ENCODE peak calls at places on chromosomes 5 and 9, in nine cellular contexts. U is GM23338, Y is neural progenitor cell, L is tibial artery, Q is breast epithelium, M is cardiac muscle cell, I is GM13977, T is astrocyte of the spinal cord, X is Calu3. G is an unnamed sample.

GRCh38 chr9:90854637-90855036 is 53.0 kb downstream of the SYK start:
- DNase-seq in U (no peak), Y (no peak), L (no peak), Q (no peak), M (no peak), I (no peak), T (no peak), X (no peak), G (no peak)

GRCh38 chr5:135231289-135231688 is 167.7 kb downstream of the MACROH2A1 start:
- DNase-seq in U (no peak), Y (no peak), L (no peak), Q (no peak), M (no peak), I (no peak), T (no peak), X (no peak), G (no peak)

GRCh38 chr9:106933470-106933869 is 70.5 kb downstream of the ZNF462 start:
- DNase-seq in U (no peak), Y (no peak), L (no peak), Q (no peak), M (no peak), I (no peak), T (no peak), X (no peak), G (no peak)

GRCh38 chr9:137731947-137732813 is 113.4 kb downstream of the EHMT1 start:
- DNase-seq in U (peak), Y (no peak), L (no peak), Q (no peak), M (no peak), I (no peak), T (no peak), X (no peak), G (no peak)

GRCh38 chr5:96807099-96807654 is 568 bp downstream of the ERAP1 start:
- DNase-seq in U (peak), Y (peak), L (peak), Q (peak), M (peak), I (peak), T (peak), X (peak), G (peak)

GRCh38 chr5:141657937-141658545 is 6.8 kb upstream of the FCHSD1 start:
- DNase-seq in U (no peak), Y (no peak), L (no peak), Q (no peak), M (no peak), I (peak), T (peak), X (no peak), G (no peak)

GRCh38 chr9:93613791-93614190 is 37.4 kb downstream of the PHF2 start:
- DNase-seq in U (no peak), Y (no peak), L (no peak), Q (no peak), M (no peak), I (no peak), T (no peak), X (no peak), G (no peak)

GRCh38 chr9:108442604-108443277 is 413.0 kb downstream of the ACTL7B start:
- DNase-seq in U (no peak), Y (no peak), L (no peak), Q (no peak), M (no peak), I (no peak), T (no peak), X (no peak), G (no peak)

GRCh38 chr9:92668746-92669526 is 995 bp downstream of the IPPK start:
- DNase-seq in U (peak), Y (peak), L (no peak), Q (peak), M (peak), I (peak), T (peak), X (peak), G (peak)

GRCh38 chr9:92467041-92467440 is 15.3 kb downstream of the ASPN start:
- DNase-seq in U (no peak), Y (no peak), L (no peak), Q (no peak), M (no peak), I (no peak), T (no peak), X (no peak), G (no peak)

GRCh38 chr5:111774525-111774924 is 17.5 kb upstream of the NREP start:
- DNase-seq in U (peak), Y (peak), L (peak), Q (peak), M (peak), I (no peak), T (peak), X (peak), G (no peak)

GRCh38 chr5:1202026-1202797 is 817 bp downstream of the SLC6A19 start:
- DNase-seq in U (no peak), Y (no peak), L (no peak), Q (no peak), M (no peak), I (no peak), T (no peak), X (no peak), G (no peak)
- TF ChIP-seq CTCF in U (no peak), Y (no peak), L (no peak), Q (no peak), M (no peak), I (no peak), T (no peak), X (no peak), G (no peak)

DNA sequence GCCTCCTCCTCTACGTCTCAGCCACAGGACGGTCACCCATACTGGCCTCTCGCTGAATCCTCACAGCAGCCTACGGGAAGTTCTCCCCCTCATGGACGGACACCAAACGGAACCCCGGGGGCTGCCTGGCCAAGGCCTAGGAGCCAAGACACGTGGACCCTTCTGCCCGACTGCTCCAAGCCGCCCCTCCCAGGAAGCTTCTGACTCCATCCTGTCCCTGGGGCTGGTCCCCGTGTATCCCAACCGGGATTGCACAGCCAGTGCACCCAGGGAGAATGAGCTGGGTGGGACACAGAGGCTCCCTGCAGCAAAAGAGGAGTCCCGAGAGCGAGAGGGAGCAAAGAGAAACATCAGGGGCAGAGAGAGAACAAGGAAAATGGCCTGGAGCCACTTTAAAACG is 3.2 kb downstream of the FAM78A start:
- DNase-seq in U (no peak), Y (no peak), L (no peak), Q (no peak), M (no peak), I (no peak), T (no peak), X (no peak), G (no peak)
- TF ChIP-seq CTCF in U (no peak), Y (no peak), L (no peak), Q (no peak), M (no peak), I (no peak), T (no peak), X (no peak), G (no peak)

DNA sequence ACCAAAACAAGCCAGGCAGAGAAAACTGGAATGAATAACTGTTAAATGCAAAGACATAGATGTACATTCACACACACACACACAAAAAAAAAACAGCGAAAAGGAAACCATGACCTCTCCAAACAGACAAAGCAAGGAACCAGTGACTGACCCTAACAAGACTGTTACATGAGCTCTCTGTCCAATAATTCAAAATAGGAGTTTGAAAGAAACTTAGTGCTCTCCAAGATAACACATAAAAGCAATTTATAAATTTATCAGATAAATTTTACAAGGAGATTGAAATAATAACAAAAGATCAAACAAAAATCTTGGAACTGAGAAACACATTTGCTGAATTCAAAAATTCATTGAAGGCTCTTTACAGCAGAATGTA is 423.5 kb upstream of the RGMB start:
- DNase-seq in U (no peak), Y (no peak), L (no peak), Q (no peak), M (no peak), I (no peak), T (no peak), X (no peak), G (no peak)
- TF ChIP-seq CTCF in U (no peak), Y (no peak), L (no peak), Q (no peak), M (no peak), I (no peak), T (no peak), X (no peak), G (no peak)

GRCh38 chr5:93057311-93057710 is 523.7 kb downstream of the NR2F1-AS1 start:
- DNase-seq in U (peak), Y (no peak), L (no peak), Q (no peak), M (no peak), I (no peak), T (no peak), X (no peak), G (no peak)

GRCh38 chr5:93058309-93058708 is 522.7 kb downstream of the NR2F1-AS1 start:
- DNase-seq in U (no peak), Y (no peak), L (no peak), Q (no peak), M (no peak), I (no peak), T (peak), X (no peak), G (no peak)

GRCh38 chr5:93062548-93062947 is 518.5 kb downstream of the NR2F1-AS1 start:
- DNase-seq in U (peak), Y (no peak), L (no peak), Q (no peak), M (peak), I (no peak), T (no peak), X (no peak), G (no peak)
- TF ChIP-seq CTCF in U (peak), Y (peak), L (no peak), Q (no peak), M (no peak), I (peak), T (peak), X (peak), G (no peak)

DNA sequence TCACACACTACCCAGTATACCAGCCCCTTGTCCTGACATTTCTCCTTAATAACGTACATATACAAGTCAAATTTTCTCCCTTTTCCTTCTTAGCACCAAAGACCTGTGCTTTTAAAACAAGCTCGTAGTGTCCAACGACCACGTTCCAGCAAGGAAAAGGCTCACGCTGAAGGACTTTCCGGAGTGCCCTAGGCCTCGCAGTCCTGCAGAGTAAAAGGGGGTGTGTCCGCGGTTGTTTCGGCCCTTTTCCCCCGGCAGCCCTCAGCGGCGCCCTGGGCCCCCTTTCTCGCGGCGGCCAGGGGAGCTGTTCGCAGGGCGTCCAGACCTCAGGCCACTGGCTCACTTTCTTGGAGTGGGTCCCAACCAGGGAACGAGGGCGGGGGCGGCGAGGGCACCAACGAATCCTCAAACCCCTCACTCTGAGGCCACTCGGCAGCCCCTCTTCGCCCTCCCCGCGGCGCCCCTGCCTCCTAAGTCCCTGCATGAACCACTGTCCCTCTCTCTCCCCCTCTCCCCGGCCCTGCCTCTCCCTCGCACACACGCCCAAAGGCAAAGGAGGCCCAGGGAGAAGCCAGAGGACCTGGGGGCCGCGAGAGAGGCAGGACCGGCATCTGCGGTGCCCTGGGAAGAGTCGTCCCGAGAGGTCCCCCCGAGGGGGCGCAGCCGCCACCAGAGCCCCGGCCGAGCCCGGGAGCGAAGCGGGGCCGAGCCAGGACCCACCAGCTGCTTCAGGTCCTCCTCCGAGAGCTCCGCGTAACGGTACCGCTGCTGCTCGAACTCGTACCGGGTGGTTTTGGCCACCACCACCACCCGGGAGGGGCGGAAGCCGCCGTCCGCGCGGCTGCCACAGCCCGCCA is 718 bp downstream of the NADK2 start:
- DNase-seq in U (peak), Y (peak), L (peak), Q (peak), M (peak), I (peak), T (peak), X (peak), G (peak)
- TF ChIP-seq CTCF in U (no peak), Y (no peak), L (no peak), Q (no peak), M (peak), I (no peak), T (peak), X (no peak), G (no peak)

GRCh38 chr5:82381591-82381990 is 103.4 kb upstream of the RPS23 start:
- DNase-seq in U (no peak), Y (no peak), L (no peak), Q (no peak), M (no peak), I (no peak), T (no peak), X (no peak), G (no peak)
- TF ChIP-seq CTCF in U (no peak), Y (no peak), L (no peak), Q (no peak), M (no peak), I (no peak), T (no peak), X (no peak), G (no peak)

GRCh38 chr9:127199001-127199791 is 65.4 kb upstream of the GARNL3 start:
- DNase-seq in U (peak), Y (peak), L (peak), Q (peak), M (peak), I (peak), T (peak), X (peak), G (peak)
- TF ChIP-seq CTCF in U (peak), Y (peak), L (peak), Q (peak), M (peak), I (peak), T (peak), X (peak), G (peak)

DNA sequence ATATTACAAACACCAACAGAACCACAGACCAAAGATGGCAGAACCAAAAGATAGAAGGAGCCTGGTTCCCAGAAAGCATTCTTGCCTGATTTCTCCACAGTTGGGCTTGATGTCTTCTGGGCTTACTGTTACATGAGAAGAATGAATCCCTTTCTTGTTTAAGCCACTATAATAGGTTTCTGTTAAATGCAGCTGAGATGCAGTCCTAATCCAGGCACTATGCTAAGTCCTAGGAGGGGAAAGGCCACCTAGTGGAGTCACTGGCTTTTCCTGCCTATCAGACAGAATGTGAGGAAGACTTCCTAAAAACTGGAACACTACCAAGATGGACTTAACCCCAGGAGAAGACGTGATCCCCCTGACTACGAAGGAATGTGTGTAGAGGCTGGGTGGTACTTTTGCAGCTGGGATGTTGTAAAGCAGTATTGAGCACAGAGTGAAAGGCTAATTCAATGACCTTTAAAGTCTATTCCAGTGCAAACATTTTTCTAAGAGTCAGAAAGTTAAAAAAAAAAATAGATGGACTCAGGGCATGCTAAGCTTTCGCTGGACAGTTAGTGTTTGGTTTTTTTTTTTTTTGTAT is 34.3 kb upstream of the FSD1L start:
- DNase-seq in U (peak), Y (peak), L (no peak), Q (no peak), M (peak), I (no peak), T (peak), X (peak), G (no peak)
- TF ChIP-seq CTCF in U (peak), Y (peak), L (peak), Q (no peak), M (peak), I (peak), T (peak), X (no peak), G (no peak)

GRCh38 chr9:117046666-117047327 is 359.7 kb downstream of the TRIM32 start:
- DNase-seq in U (peak), Y (no peak), L (no peak), Q (no peak), M (no peak), I (peak), T (no peak), X (no peak), G (no peak)
- TF ChIP-seq CTCF in U (peak), Y (peak), L (no peak), Q (no peak), M (peak), I (peak), T (no peak), X (no peak), G (peak)

GRCh38 chr9:95385521-95385920 is 68.0 kb upstream of the FANCC start:
- DNase-seq in U (no peak), Y (no peak), L (no peak), Q (no peak), M (no peak), I (no peak), T (no peak), X (no peak), G (no peak)
- TF ChIP-seq CTCF in U (no peak), Y (no peak), L (no peak), Q (no peak), M (no peak), I (no peak), T (no peak), X (no peak), G (no peak)